ENCODE peak calls at places on chromosomes 7 and 10, in six cellular contexts. W, Q, M, X, P and C are unnamed samples.

GRCh38 chr7:12422449-12423320 is 19.0 kb upstream of the VWDE start:
- DNase-seq in X (peak), Q (no peak), P (peak), W (no peak), M (no peak), C (no peak)

GRCh38 chr10:128035557-128035973 is 90.7 kb downstream of the MKI67 start:
- DNase-seq in M (peak), Q (peak), W (peak), P (peak), X (no peak), C (peak)

GRCh38 chr7:87146740-87147386 is 5.4 kb upstream of the DMTF1 start:
- DNase-seq in M (no peak), W (no peak), X (no peak), P (no peak), Q (no peak), C (no peak)

GRCh38 chr10:22534849-22535604 is 179.4 kb downstream of the PIP4K2A start:
- DNase-seq in X (no peak), W (no peak), P (no peak), M (no peak), Q (no peak), C (no peak)

GRCh38 chr7:141700291-141700847 is 1.6 kb downstream of the DENND11 start:
- DNase-seq in Q (no peak), M (no peak), X (no peak), W (no peak), P (no peak), C (no peak)

GRCh38 chr7:140084972-140085371 is 22.2 kb upstream of the PARP12 start:
- DNase-seq in Q (peak), X (no peak), P (no peak), W (no peak), M (no peak), C (peak)

GRCh38 chr7:28808786-28809533 is 149.2 kb downstream of the TRIL start:
- DNase-seq in P (no peak), X (no peak), Q (peak), W (no peak), M (no peak), C (no peak)

GRCh38 chr7:98174334-98175259 is 36.6 kb upstream of the BHLHA15 start:
- DNase-seq in M (peak), Q (no peak), X (no peak), P (no peak), W (no peak), C (no peak)

GRCh38 chr7:101598422-101598957 is 30.6 kb downstream of the MYL10 start:
- DNase-seq in P (no peak), X (no peak), W (peak), M (peak), Q (no peak), C (no peak)

GRCh38 chr7:108348913-108349312 is 107.3 kb downstream of the NRCAM start:
- DNase-seq in Q (no peak), M (no peak), W (no peak), X (peak), P (peak), C (no peak)

GRCh38 chr7:30246392-30246791 is 38.0 kb upstream of the ZNRF2 start:
- DNase-seq in P (no peak), X (no peak), M (no peak), W (no peak), Q (no peak), C (no peak)

GRCh38 chr10:91587710-91588638 is 44.9 kb downstream of the PPP1R3C start:
- DNase-seq in X (peak), W (no peak), P (peak), M (no peak), Q (no peak), C (no peak)

GRCh38 chr7:87934699-87935372 is 785 bp downstream of the ADAM22 start:
- DNase-seq in X (no peak), M (no peak), Q (peak), P (peak), W (peak), C (peak)

GRCh38 chr7:30853576-30853975 is 58.1 kb upstream of the AQP1 start:
- DNase-seq in M (no peak), W (no peak), X (no peak), Q (no peak), P (no peak), C (no peak)

GRCh38 chr7:28605427-28605826 is 193.1 kb downstream of the CREB5 start:
- DNase-seq in W (no peak), P (no peak), M (no peak), X (no peak), Q (no peak), C (no peak)

GRCh38 chr10:101646369-101646768 is 48.6 kb downstream of the FBXW4 start:
- DNase-seq in P (no peak), Q (no peak), W (no peak), X (no peak), M (no peak), C (no peak)

GRCh38 chr7:150879345-150879744 is 27.0 kb downstream of the AOC1 start:
- DNase-seq in X (no peak), W (no peak), Q (no peak), P (no peak), M (no peak), C (no peak)

GRCh38 chr7:157411580-157411979 is 74.8 kb downstream of the DNAJB6 start:
- DNase-seq in X (peak), Q (no peak), W (no peak), P (no peak), M (no peak), C (peak)

GRCh38 chr7:152711444-152711944 is 35.6 kb upstream of the XRCC2 start:
- DNase-seq in M (no peak), Q (no peak), X (no peak), W (no peak), P (no peak), C (no peak)

GRCh38 chr10:69505636-69506318 is 54.5 kb downstream of the TSPAN15 start:
- DNase-seq in X (no peak), W (no peak), M (no peak), Q (no peak), P (no peak), C (no peak)

GRCh38 chr7:521221-522070 is 1.8 kb upstream of the PDGFA start:
- DNase-seq in M (no peak), P (peak), Q (peak), X (no peak), W (peak), C (peak)

GRCh38 chr10:33257439-33257838 is 77.0 kb downstream of the NRP1 start:
- DNase-seq in Q (no peak), W (no peak), X (no peak), M (no peak), P (peak), C (no peak)

GRCh38 chr10:93954726-93955363 is 38.9 kb upstream of the PLCE1 start:
- DNase-seq in P (peak), W (no peak), M (no peak), Q (no peak), X (peak), C (no peak)

GRCh38 chr7:45973725-45974532 is 52.9 kb upstream of the IGFBP3 start:
- DNase-seq in Q (no peak), M (no peak), W (no peak), P (peak), X (no peak), C (no peak)

GRCh38 chr10:103816431-103816830 is 38.9 kb downstream of the SH3PXD2A start:
- DNase-seq in X (no peak), P (peak), W (no peak), M (no peak), Q (no peak), C (no peak)

GRCh38 chr10:21929070-21929469 is 74.5 kb downstream of the DNAJC1 start:
- DNase-seq in W (no peak), M (no peak), X (peak), P (no peak), Q (no peak), C (no peak)

GRCh38 chr10:76301950-76302349 is 870.5 kb downstream of the LRMDA start:
- DNase-seq in W (no peak), P (no peak), Q (no peak), X (no peak), M (no peak), C (no peak)

GRCh38 chr10:78596556-78596955 is 472.2 kb upstream of the ZMIZ1 start:
- DNase-seq in X (no peak), Q (no peak), M (no peak), P (no peak), W (no peak), C (no peak)

GRCh38 chr10:17787087-17787942 is 21.8 kb upstream of the MRC1 start:
- DNase-seq in W (no peak), X (peak), P (peak), Q (no peak), M (no peak), C (no peak)

GRCh38 chr7:126958367-126958766 is 294.4 kb downstream of the GRM8 start:
- DNase-seq in W (no peak), Q (no peak), M (no peak), X (no peak), P (no peak), C (no peak)

GRCh38 chr10:98582363-98582762 is 135.6 kb upstream of the HPS1 start:
- DNase-seq in M (no peak), X (no peak), Q (no peak), W (no peak), P (no peak), C (no peak)

GRCh38 chr10:35641430-35642015 is 573 bp downstream of the FZD8 start:
- DNase-seq in Q (peak), X (peak), W (peak), P (peak), M (no peak), C (no peak)

DNA sequence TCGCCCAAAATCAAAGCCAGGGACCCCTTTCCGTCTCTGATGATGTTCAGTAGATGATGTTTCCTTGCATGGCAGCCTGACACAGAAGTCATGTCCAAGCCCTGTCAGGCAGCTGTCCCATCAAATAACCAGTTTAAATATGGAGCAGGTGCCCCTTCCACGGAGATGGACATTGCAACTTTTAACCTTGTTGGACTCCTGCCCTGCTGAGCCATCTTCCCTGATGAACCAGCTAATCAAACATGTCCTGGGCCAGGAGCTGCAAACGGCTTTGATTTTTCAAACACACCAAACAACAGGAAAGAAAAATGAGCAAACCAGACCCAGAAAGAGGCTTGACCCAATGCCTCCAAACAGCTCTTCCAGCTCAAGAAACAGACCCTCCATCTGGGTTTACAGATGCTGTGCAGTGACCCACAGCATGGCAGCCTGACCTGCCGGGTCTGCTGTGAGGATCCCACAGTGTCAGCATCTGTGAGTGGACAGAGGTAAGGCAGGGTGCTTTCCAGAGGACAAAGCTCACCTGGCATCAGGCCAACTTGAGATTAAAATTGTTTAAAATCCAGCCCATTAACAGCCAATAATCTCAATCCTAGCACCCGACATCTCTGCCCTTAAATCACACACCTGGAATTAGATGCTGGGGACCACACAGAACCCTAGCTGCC is 372.6 kb downstream of the GRID1 start:
- DNase-seq in W (no peak), X (no peak), M (no peak), P (no peak), Q (no peak), C (no peak)
- TF ChIP-seq CTCF in W (no peak), X (no peak), M (no peak), P (no peak), Q (no peak), C (no peak)

GRCh38 chr7:105760549-105761447 is 115.6 kb downstream of the ATXN7L1 start:
- DNase-seq in M (no peak), X (no peak), Q (no peak), P (no peak), W (no peak), C (peak)

GRCh38 chr7:105764506-105764905 is 111.9 kb downstream of the ATXN7L1 start:
- DNase-seq in P (no peak), X (no peak), W (no peak), M (no peak), Q (no peak), C (no peak)

GRCh38 chr7:105765846-105766245 is 110.6 kb downstream of the ATXN7L1 start:
- DNase-seq in M (no peak), X (no peak), Q (no peak), W (no peak), P (no peak), C (no peak)

GRCh38 chr7:105756402-105756801 is 120.0 kb downstream of the ATXN7L1 start:
- DNase-seq in X (no peak), W (no peak), M (no peak), P (no peak), Q (no peak), C (no peak)

DNA sequence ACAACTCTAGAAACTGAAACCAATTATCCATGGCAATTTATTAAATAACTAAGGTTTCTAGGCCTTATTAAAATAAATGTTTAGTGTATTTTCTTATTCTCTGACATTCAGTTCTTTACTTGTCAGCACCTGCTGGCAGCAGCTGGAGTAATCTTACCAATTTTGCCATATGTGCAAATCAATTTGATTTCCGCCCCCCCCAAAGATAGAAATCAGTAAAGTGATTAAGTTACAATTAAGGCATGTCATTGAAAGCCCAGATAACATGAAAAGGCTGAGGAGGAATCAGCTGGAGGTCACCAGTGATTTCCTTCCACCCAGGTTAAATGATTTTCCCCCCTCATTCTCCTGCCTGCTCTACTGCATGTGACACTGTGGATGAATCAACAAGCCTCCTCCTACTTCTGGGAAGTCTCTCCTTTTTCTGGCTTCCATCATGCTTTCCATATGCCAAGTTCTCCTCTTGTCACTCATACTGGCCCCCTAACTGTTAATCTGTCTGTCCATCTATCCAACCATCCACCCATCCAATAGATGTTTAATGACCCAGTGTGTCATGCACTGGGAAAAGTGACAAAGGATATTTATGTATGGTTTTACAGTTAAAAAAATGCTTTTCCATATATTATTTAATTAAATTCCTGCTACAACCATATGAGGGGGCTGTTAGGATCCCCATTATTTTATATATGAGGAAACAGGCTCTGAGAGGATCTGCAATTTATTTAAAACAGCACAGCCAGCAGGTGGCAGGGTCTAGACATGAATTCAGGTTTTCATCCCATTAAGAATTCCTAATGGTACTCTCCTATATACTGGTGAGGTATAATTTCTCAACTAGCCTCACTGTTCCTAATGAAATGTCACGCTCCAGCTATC is 116.5 kb downstream of the ATXN7L1 start:
- DNase-seq in X (peak), W (peak), Q (peak), M (no peak), P (peak), C (peak)
- TF ChIP-seq CTCF in X (peak), W (peak), Q (peak), M (peak), P (peak), C (peak)

DNA sequence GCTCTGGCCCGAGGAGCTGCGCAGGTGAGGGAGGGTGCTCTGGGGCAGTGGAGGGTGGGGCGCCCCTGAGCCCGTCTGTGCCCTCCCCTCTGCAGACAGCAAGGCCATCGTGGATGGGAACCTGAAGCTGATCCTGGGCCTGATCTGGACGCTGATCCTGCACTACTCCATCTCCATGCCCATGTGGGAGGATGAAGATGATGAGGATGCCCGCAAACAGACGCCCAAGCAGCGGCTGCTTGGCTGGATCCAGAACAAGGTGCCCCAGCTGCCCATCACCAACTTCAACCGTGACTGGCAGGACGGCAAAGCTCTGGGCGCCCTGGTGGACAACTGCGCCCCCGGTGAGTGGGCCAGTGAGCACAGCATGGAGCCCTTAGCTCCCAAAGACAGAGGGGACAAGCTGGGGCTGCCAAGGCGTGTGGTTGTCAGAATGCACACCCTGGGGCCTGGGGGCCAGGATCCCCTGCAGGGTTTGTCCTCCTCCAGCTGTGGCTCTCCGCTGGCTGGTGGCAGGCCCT is 5.1 kb downstream of the FLNC start:
- DNase-seq in X (no peak), M (no peak), P (no peak), W (no peak), Q (no peak), C (no peak)
- TF ChIP-seq CTCF in X (no peak), M (no peak), P (no peak), W (no peak), Q (no peak), C (no peak)

GRCh38 chr7:37920305-37920618 is 178 bp upstream of the EPDR1 start:
- DNase-seq in M (no peak), P (no peak), X (no peak), W (no peak), Q (no peak), C (no peak)
- TF ChIP-seq CTCF in M (no peak), P (no peak), X (no peak), W (no peak), Q (no peak), C (no peak)

DNA sequence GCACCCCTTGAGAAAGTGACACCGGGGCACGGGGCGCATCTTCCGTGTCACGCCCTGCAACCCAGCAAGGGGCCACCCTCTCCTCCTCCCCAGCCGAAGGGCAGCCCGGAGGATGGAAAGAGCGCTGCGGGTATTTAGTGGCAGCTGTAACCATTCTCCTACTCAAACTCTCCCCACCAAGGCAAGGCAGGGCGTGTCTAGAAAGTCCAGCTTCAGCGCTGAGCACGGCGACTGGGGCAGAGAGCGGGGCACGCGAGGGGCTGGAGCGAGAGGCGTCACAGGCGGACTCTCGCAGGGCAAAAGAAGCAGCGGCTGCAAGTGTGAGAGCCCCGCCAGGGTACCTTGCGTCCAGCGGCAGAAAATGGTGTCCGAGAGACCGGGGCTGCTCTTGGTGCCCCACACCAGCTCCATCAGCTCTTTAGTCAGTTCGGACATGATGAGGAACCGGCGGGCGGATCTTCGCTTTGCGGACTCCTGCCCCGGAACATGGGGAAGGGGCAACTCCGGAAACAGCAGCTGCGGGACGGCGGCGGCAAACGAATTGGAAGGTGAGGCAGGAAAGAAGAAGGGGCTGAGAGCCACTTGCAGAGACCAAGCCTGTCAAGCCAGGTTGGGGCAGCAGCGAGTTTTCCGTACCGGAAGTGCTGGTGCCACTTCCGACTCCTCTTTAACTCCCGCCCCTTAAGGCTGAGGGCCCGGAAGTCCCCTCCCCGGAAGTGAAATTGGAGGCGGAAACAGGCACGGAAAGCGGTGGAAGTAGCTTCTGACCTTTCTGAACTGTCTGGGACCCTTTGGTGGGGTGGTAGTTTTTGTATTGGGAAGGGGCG is at the start of gene MINDY3:
- DNase-seq in M (peak), Q (peak), X (peak), P (peak), W (peak), C (peak)
- TF ChIP-seq CTCF in M (no peak), Q (no peak), X (no peak), P (no peak), W (no peak), C (no peak)